ENCODE peak calls at places on chromosome 22, in five cellular contexts. Z is fibroblast of lung; Y is heart right ventricle; Q is OCI-LY7; T is CD8-positive, alpha-beta T cell. R is an unnamed sample.
A peak's percentile ranks its signal among the peaks of the same experiment; 100 is the strongest.

GRCh38 chr22:49369726-49370717 is 457.7 kb downstream of the BRD1 start:
- DNase-seq in Z (no peak), Y (no peak), Q (no peak), T (peak; percentile 21), R (no peak)

GRCh38 chr22:40819741-40820140 is 595 bp upstream of the SLC25A17 start:
- DNase-seq in Z (peak; percentile 15), Y (no peak), Q (peak; percentile 24), T (no peak), R (no peak)

GRCh38 chr22:36816635-36817428 is at the start of gene PVALB:
- DNase-seq in Z (peak; percentile 29), Y (peak; percentile 23), Q (no peak), T (no peak), R (no peak)

GRCh38 chr22:40603088-40603605 is 33.4 kb downstream of the MRTFA start:
- DNase-seq in Z (peak; percentile 87), Y (no peak), Q (no peak), T (no peak), R (no peak)

GRCh38 chr22:35275580-35275979 is 18.3 kb downstream of the HMGXB4 start:
- DNase-seq in Z (peak; percentile 62), Y (no peak), Q (no peak), T (no peak), R (no peak)

GRCh38 chr22:41469218-41469851 is 418 bp downstream of the ACO2 start:
- DNase-seq in Z (no peak), Y (peak; percentile 44), Q (peak; percentile 63), T (no peak), R (peak; percentile 51)

GRCh38 chr22:32987081-32987631 is 71.0 kb downstream of the SYN3 start:
- DNase-seq in Z (peak; percentile 93), Y (no peak), Q (no peak), T (no peak), R (no peak)

GRCh38 chr22:29073618-29074275 is 912 bp downstream of the KREMEN1 start:
- DNase-seq in Z (peak; percentile 9), Y (peak; percentile 61), Q (no peak), T (no peak), R (peak; percentile 70)

GRCh38 chr22:22710719-22711531 is 66.5 kb downstream of the GGTLC2 start:
- DNase-seq in Z (peak; percentile 8), Y (peak; percentile 65), Q (peak; percentile 69), T (peak; percentile 90), R (peak; percentile 35)

GRCh38 chr22:35330258-35330861 is 30.7 kb downstream of the TOM1 start:
- DNase-seq in Z (peak; percentile 60), Y (peak; percentile 85), Q (peak; percentile 54), T (peak; percentile 62), R (peak; percentile 94)

GRCh38 chr22:36317658-36318271 is 64.8 kb downstream of the APOL1 start:
- DNase-seq in Z (no peak), Y (no peak), Q (no peak), T (no peak), R (no peak)

GRCh38 chr22:44567846-44568493 is 69.9 kb upstream of the RTL6 start:
- DNase-seq in Z (peak; percentile 15), Y (no peak), Q (peak; percentile 66), T (peak; percentile 72), R (no peak)

GRCh38 chr22:44755418-44755817 is 3.0 kb downstream of the ARHGAP8 start:
- DNase-seq in Z (no peak), Y (no peak), Q (no peak), T (no peak), R (no peak)

GRCh38 chr22:24107668-24108067 is 73.6 kb upstream of the SUSD2 start:
- DNase-seq in Z (peak; percentile 81), Y (peak; percentile 83), Q (no peak), T (no peak), R (peak; percentile 86)

GRCh38 chr22:44192098-44192810 is 11.5 kb downstream of the PARVG start:
- DNase-seq in Z (no peak), Y (no peak), Q (peak; percentile 41), T (no peak), R (no peak)

GRCh38 chr22:29030618-29031235 is 30.9 kb downstream of the C22orf31 start:
- DNase-seq in Z (peak; percentile 94), Y (peak; percentile 71), Q (no peak), T (no peak), R (peak; percentile 80)

GRCh38 chr22:41524283-41524682 is 20.0 kb downstream of the POLR3H start:
- DNase-seq in Z (no peak), Y (peak; percentile 76), Q (no peak), T (no peak), R (peak; percentile 81)

GRCh38 chr22:44107341-44107740 is 73.4 kb upstream of the PARVG start:
- DNase-seq in Z (peak; percentile 59), Y (no peak), Q (no peak), T (no peak), R (peak; percentile 4)

GRCh38 chr22:37740455-37741311 is 43.8 kb downstream of the TRIOBP start:
- DNase-seq in Z (no peak), Y (no peak), Q (no peak), T (no peak), R (no peak)

GRCh38 chr22:23066200-23067022 is 3.9 kb upstream of the GNAZ start:
- DNase-seq in Z (no peak), Y (peak; percentile 2), Q (peak; percentile 51), T (no peak), R (peak; percentile 24)

GRCh38 chr22:50007057-50007511 is 5.5 kb downstream of the IL17REL start:
- DNase-seq in Z (no peak), Y (no peak), Q (no peak), T (no peak), R (no peak)

GRCh38 chr22:50072714-50073538 is 12.3 kb downstream of the MLC1 start:
- DNase-seq in Z (no peak), Y (no peak), Q (no peak), T (no peak), R (no peak)

GRCh38 chr22:36369922-36370781 is 17.6 kb downstream of the MYH9 start:
- DNase-seq in Z (peak; percentile 63), Y (no peak), Q (peak; percentile 52), T (no peak), R (peak; percentile 64)

GRCh38 chr22:38236786-38237185 is 35.0 kb downstream of the MAFF start:
- DNase-seq in Z (no peak), Y (no peak), Q (no peak), T (no peak), R (no peak)

GRCh38 chr22:50306753-50307749 is at the start of gene PLXNB2:
- DNase-seq in Z (peak; percentile 79), Y (peak; percentile 87), Q (no peak), T (no peak), R (peak; percentile 87)

GRCh38 chr22:25488244-25489020 is 76.0 kb upstream of the GRK3 start:
- DNase-seq in Z (peak; percentile 88), Y (peak; percentile 72), Q (no peak), T (no peak), R (peak; percentile 83)

GRCh38 chr22:44869196-44869595 is 116.8 kb downstream of the ARHGAP8 start:
- DNase-seq in Z (peak; percentile 17), Y (no peak), Q (no peak), T (no peak), R (no peak)

GRCh38 chr22:28909375-28909774 is 26.0 kb downstream of the ZNRF3 start:
- DNase-seq in Z (peak; percentile 76), Y (no peak), Q (no peak), T (no peak), R (no peak)

GRCh38 chr22:43726964-43727543 is 85.1 kb downstream of the EFCAB6 start:
- DNase-seq in Z (no peak), Y (no peak), Q (no peak), T (no peak), R (no peak)

GRCh38 chr22:26558246-26558895 is 31.6 kb downstream of the TPST2 start:
- DNase-seq in Z (peak; percentile 53), Y (no peak), Q (no peak), T (no peak), R (no peak)
- H3K4me1 ChIP-seq in Z (peaks cover 5% of the 10 kb centered on the region), Y (no peaks in the 10 kb centered on the region), Q (peaks cover 21% of the 10 kb centered on the region), T (peaks cover 21% of the 10 kb centered on the region), R (peaks cover 6% of the 10 kb centered on the region)

GRCh38 chr22:16989915-16990314 is 18.1 kb downstream of the GAB4 start:
- DNase-seq in Z (no peak), Y (no peak), Q (no peak), T (no peak), R (no peak)

GRCh38 chr22:16987822-16988221 is 20.2 kb downstream of the GAB4 start:
- DNase-seq in Z (no peak), Y (no peak), Q (no peak), T (no peak), R (no peak)

DNA sequence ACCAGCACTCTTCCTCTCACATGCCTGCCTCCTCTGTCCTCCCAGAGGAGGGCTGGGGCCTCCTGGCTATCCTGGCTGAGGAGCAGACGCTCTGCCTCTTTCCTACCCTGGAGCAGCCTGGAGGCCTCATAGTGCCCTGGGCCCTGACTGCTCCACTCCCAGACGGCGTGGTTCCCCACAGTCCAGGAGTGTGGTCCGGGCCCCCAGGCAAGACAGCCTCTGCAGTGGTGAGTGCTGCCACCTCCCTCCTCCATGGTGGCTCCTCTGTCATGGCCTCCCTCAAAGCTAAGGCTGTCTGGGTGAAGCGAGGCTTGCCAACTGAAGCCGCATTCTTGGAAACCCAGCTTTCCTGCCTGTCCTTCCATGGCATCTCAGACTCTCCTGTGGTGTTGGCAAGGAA is 19.8 kb downstream of the GAB4 start:
- DNase-seq in Z (no peak), Y (no peak), Q (no peak), T (no peak), R (no peak)
- H3K4me3 ChIP-seq in Z (no peak overlapping the region), Y (no peak overlapping the region), Q (no peak overlapping the region), T (no peak overlapping the region), R (no peak overlapping the region)

GRCh38 chr22:39449708-39450107 is 7.1 kb upstream of the MGAT3 start:
- DNase-seq in Z (no peak), Y (no peak), Q (peak; percentile 66), T (no peak), R (no peak)
- H3K27ac ChIP-seq in Z (no peak overlapping the region), Y (no peak overlapping the region), Q (peak overlapping the region; percentile 96), T (no peak overlapping the region), R (no peak overlapping the region)

GRCh38 chr22:42613869-42614268 is 814 bp downstream of the POLDIP3 start:
- DNase-seq in Z (peak; percentile 28), Y (no peak), Q (no peak), T (no peak), R (no peak)
- H3K4me1 ChIP-seq in Z (peaks cover 28% of the 10 kb centered on the region), Y (peaks cover 10% of the 10 kb centered on the region), Q (peaks cover 34% of the 10 kb centered on the region), T (peaks cover 55% of the 10 kb centered on the region), R (peaks cover 56% of the 10 kb centered on the region)